ENCODE peak calls at places on chromosomes 2 and 18, in nine cellular contexts. D, B, S, N, K, X, O, J and G are unnamed samples.
A peak's percentile ranks its signal among the peaks of the same experiment; 100 is the strongest.

GRCh38 chr2:42567806-42568429 is 514 bp upstream of the MTA3 start:
- DNase-seq in S (no peak), J (no peak), B (no peak), O (no peak), K (peak; percentile 9), X (peak; percentile 72), N (no peak), D (no peak), G (peak; percentile 13)

GRCh38 chr18:59561596-59561995 is 135.6 kb downstream of the CCBE1 start:
- DNase-seq in S (no peak), B (no peak), N (no peak), X (no peak), K (no peak), O (no peak), J (no peak), D (no peak), G (no peak)

GRCh38 chr2:119234021-119235019 is 10.7 kb downstream of the STEAP3 start:
- DNase-seq in B (peak; percentile 32), S (no peak), N (peak; percentile 12), D (no peak), J (peak; percentile 45), X (no peak), O (peak; percentile 33), K (no peak), G (peak; percentile 37)

GRCh38 chr2:85736456-85737355 is 17.1 kb upstream of the ATOH8 start:
- DNase-seq in D (no peak), N (no peak), S (no peak), X (no peak), J (no peak), K (no peak), O (no peak), B (no peak), G (no peak)

GRCh38 chr2:118269408-118270051 is 181.3 kb downstream of the INSIG2 start:
- DNase-seq in B (no peak), X (no peak), N (no peak), D (no peak), J (peak; percentile 55), K (no peak), O (no peak), S (no peak), G (no peak)

GRCh38 chr2:32417659-32418058 is 60.8 kb downstream of the BIRC6 start:
- DNase-seq in K (no peak), D (no peak), X (no peak), S (no peak), J (no peak), N (no peak), O (no peak), B (no peak), G (no peak)

GRCh38 chr2:177748360-177748759 is 324.2 kb downstream of the PDE11A start:
- DNase-seq in B (no peak), J (no peak), S (no peak), D (no peak), X (no peak), O (no peak), N (no peak), K (no peak), G (no peak)

GRCh38 chr18:7896164-7896563 is 329.0 kb downstream of the PTPRM start:
- DNase-seq in B (no peak), K (no peak), S (no peak), O (no peak), J (peak; percentile 52), X (no peak), N (no peak), D (no peak), G (peak; percentile 51)

GRCh38 chr2:160257742-160258577 is 57.9 kb upstream of the ITGB6 start:
- DNase-seq in N (no peak), D (no peak), B (no peak), O (peak; percentile 26), S (no peak), J (peak; percentile 27), K (no peak), X (no peak), G (no peak)

GRCh38 chr2:173124441-173124840 is 48.8 kb downstream of the MAP3K20 start:
- DNase-seq in S (no peak), X (no peak), D (no peak), N (no peak), B (peak; percentile 39), K (no peak), O (peak; percentile 15), J (peak; percentile 94), G (no peak)

GRCh38 chr2:206556357-206556949 is 85.8 kb upstream of the FAM237A start:
- DNase-seq in O (peak; percentile 53), K (no peak), J (peak; percentile 57), D (peak; percentile 11), B (peak; percentile 62), S (peak; percentile 32), N (peak; percentile 38), X (peak; percentile 30), G (peak; percentile 60)

GRCh38 chr2:213766465-213766891 is 482.2 kb downstream of the SPAG16 start:
- DNase-seq in D (no peak), J (no peak), K (no peak), X (peak; percentile 60), S (peak; percentile 2), B (no peak), O (peak; percentile 37), N (peak; percentile 7), G (peak; percentile 21)

GRCh38 chr18:69838620-69839411 is 108.9 kb downstream of the CD226 start:
- DNase-seq in N (peak; percentile 15), D (no peak), X (no peak), K (no peak), O (peak; percentile 54), J (peak; percentile 94), S (no peak), B (peak; percentile 32), G (peak; percentile 52)

GRCh38 chr2:182248362-182248761 is 178.5 kb downstream of the PDE1A start:
- DNase-seq in J (no peak), K (no peak), X (no peak), D (peak; percentile 50), B (peak; percentile 14), S (no peak), N (no peak), O (no peak), G (no peak)

GRCh38 chr2:50953021-50953420 is 78.9 kb downstream of the NRXN1 start:
- DNase-seq in D (no peak), O (no peak), K (no peak), B (peak; percentile 81), N (peak; percentile 21), J (peak; percentile 95), X (no peak), S (peak; percentile 56), G (no peak)

GRCh38 chr2:194725169-194725568 is 931.9 kb upstream of the SLC39A10 start:
- DNase-seq in O (no peak), N (no peak), X (no peak), K (no peak), J (no peak), S (no peak), D (no peak), B (no peak), G (no peak)

GRCh38 chr2:30666307-30666874 is 140.9 kb downstream of the CAPN13 start:
- DNase-seq in X (no peak), O (peak; percentile 58), K (no peak), N (peak; percentile 13), D (no peak), S (peak; percentile 93), J (peak; percentile 84), B (peak; percentile 99), G (peak; percentile 91)

GRCh38 chr2:187544371-187545080 is 9.7 kb downstream of the TFPI start:
- DNase-seq in S (no peak), D (no peak), B (no peak), N (no peak), X (no peak), O (peak; percentile 69), J (peak; percentile 82), K (no peak), G (no peak)

GRCh38 chr2:107542314-107542740 is 284.4 kb upstream of the RGPD4 start:
- DNase-seq in J (no peak), S (no peak), N (no peak), K (no peak), D (peak; percentile 45), B (peak; percentile 42), O (no peak), X (no peak), G (no peak)

GRCh38 chr18:37525302-37525585 is 40.4 kb downstream of the CELF4 start:
- DNase-seq in K (no peak), N (no peak), D (no peak), B (no peak), S (no peak), X (no peak), J (no peak), O (no peak), G (no peak)

GRCh38 chr2:155223781-155224406 is 525.4 kb downstream of the KCNJ3 start:
- DNase-seq in B (peak; percentile 11), X (peak; percentile 9), J (peak; percentile 22), D (no peak), O (peak; percentile 29), S (no peak), N (peak; percentile 23), K (no peak), G (peak; percentile 0)

GRCh38 chr2:147499785-147500184 is 345.0 kb upstream of the ACVR2A start:
- DNase-seq in B (peak; percentile 23), D (no peak), X (no peak), K (no peak), O (peak; percentile 58), S (no peak), J (no peak), N (no peak), G (no peak)

GRCh38 chr18:58254873-58255511 is 211.0 kb downstream of the NEDD4L start:
- DNase-seq in J (no peak), B (no peak), O (no peak), S (no peak), N (no peak), X (no peak), K (no peak), D (no peak), G (no peak)

GRCh38 chr2:11180653-11181052 is 25.4 kb downstream of the SLC66A3 start:
- DNase-seq in K (no peak), X (no peak), N (no peak), S (no peak), D (no peak), J (no peak), O (no peak), B (no peak), G (no peak)

GRCh38 chr2:34849827-34850226 is 1250.7 kb upstream of the FAM98A start:
- DNase-seq in S (no peak), O (no peak), D (no peak), X (no peak), N (no peak), B (no peak), J (no peak), K (no peak), G (no peak)

GRCh38 chr2:138023298-138023697 is 59.0 kb downstream of the HNMT start:
- DNase-seq in D (no peak), J (no peak), B (no peak), K (no peak), S (no peak), O (no peak), N (no peak), X (no peak), G (no peak)

GRCh38 chr18:12088096-12088495 is 5.5 kb upstream of the ANKRD62 start:
- DNase-seq in D (no peak), S (no peak), K (no peak), X (no peak), N (no peak), J (no peak), B (no peak), O (no peak), G (no peak)

GRCh38 chr2:178377046-178377445 is 73.9 kb downstream of the PRKRA start:
- DNase-seq in K (no peak), S (no peak), O (no peak), N (no peak), B (no peak), D (no peak), J (no peak), X (no peak), G (no peak)

GRCh38 chr2:85750509-85751299 is 3.1 kb upstream of the ATOH8 start:
- DNase-seq in O (peak; percentile 59), J (peak; percentile 73), X (peak; percentile 57), N (peak; percentile 35), D (peak; percentile 26), K (peak; percentile 57), S (peak; percentile 42), B (peak; percentile 67), G (peak; percentile 69)

GRCh38 chr2:165401285-165401852 is 68.1 kb upstream of the CSRNP3 start:
- DNase-seq in B (peak; percentile 84), X (peak; percentile 20), J (peak; percentile 68), O (peak; percentile 79), S (peak; percentile 79), N (peak; percentile 58), K (no peak), D (peak; percentile 65), G (peak; percentile 77)

GRCh38 chr2:168166902-168167510 is 80.4 kb downstream of the STK39 start:
- DNase-seq in D (no peak), B (peak; percentile 74), S (no peak), X (no peak), J (peak; percentile 76), K (no peak), N (no peak), O (peak; percentile 66), G (peak; percentile 77)